ENCODE peak calls at places on chromosomes 7 and 10, in ten cellular contexts. R, W, B, O, I, E, F, Z, S and H are unnamed samples.

GRCh38 chr7:1403844-1404404 is 55.3 kb downstream of the MICALL2 start:
- DNase-seq in R (no peak), W (no peak), B (no peak), O (peak), I (no peak), E (no peak), F (peak), Z (no peak), S (no peak), H (no peak)

GRCh38 chr10:31778627-31779026 is 150.0 kb downstream of the ARHGAP12 start:
- DNase-seq in R (no peak), W (no peak), B (no peak), O (no peak), I (no peak), E (no peak), F (no peak), Z (no peak), S (no peak), H (no peak)

GRCh38 chr10:95560288-95561199 is 627 bp downstream of the SORBS1 start:
- DNase-seq in R (no peak), W (peak), B (peak), O (peak), I (no peak), E (peak), F (peak), Z (peak), S (peak), H (peak)

GRCh38 chr10:3636356-3637181 is 148.4 kb downstream of the KLF6 start:
- DNase-seq in R (no peak), W (no peak), B (no peak), O (peak), I (peak), E (no peak), F (no peak), Z (no peak), S (no peak), H (no peak)

GRCh38 chr10:86960003-86960862 is 1.8 kb downstream of the SNCG start:
- DNase-seq in R (no peak), W (no peak), B (no peak), O (no peak), I (peak), E (no peak), F (peak), Z (peak), S (peak), H (no peak)

GRCh38 chr10:88986549-88987242 is 3.9 kb upstream of the FAS start:
- DNase-seq in R (no peak), W (peak), B (no peak), O (no peak), I (no peak), E (peak), F (peak), Z (no peak), S (no peak), H (peak)

GRCh38 chr7:4045975-4046374 is 636.1 kb upstream of the FOXK1 start:
- DNase-seq in R (no peak), W (no peak), B (no peak), O (no peak), I (no peak), E (no peak), F (no peak), Z (no peak), S (no peak), H (no peak)

GRCh38 chr7:140062528-140063299 is at the start of gene PARP12:
- DNase-seq in R (peak), W (peak), B (peak), O (peak), I (peak), E (peak), F (peak), Z (peak), S (peak), H (peak)

GRCh38 chr10:102230861-102231356 is 4.8 kb downstream of the ELOVL3 start:
- DNase-seq in R (no peak), W (no peak), B (no peak), O (no peak), I (no peak), E (peak), F (peak), Z (peak), S (peak), H (no peak)

GRCh38 chr7:106462365-106462859 is 177.6 kb upstream of the NAMPT start:
- DNase-seq in R (no peak), W (no peak), B (no peak), O (no peak), I (peak), E (no peak), F (peak), Z (no peak), S (no peak), H (no peak)

GRCh38 chr10:5564537-5565204 is 39.9 kb downstream of the CALML3 start:
- DNase-seq in R (no peak), W (no peak), B (no peak), O (no peak), I (no peak), E (no peak), F (no peak), Z (no peak), S (peak), H (no peak)

GRCh38 chr10:70513848-70514309 is 35.3 kb downstream of the PALD1 start:
- DNase-seq in R (no peak), W (no peak), B (no peak), O (no peak), I (no peak), E (no peak), F (no peak), Z (no peak), S (peak), H (no peak)

GRCh38 chr10:112782176-112782907 is 167.7 kb upstream of the TCF7L2 start:
- DNase-seq in R (peak), W (no peak), B (peak), O (no peak), I (no peak), E (peak), F (peak), Z (peak), S (peak), H (no peak)

GRCh38 chr10:114350751-114351150 is 53.6 kb downstream of the AFAP1L2 start:
- DNase-seq in R (no peak), W (no peak), B (no peak), O (no peak), I (no peak), E (no peak), F (no peak), Z (no peak), S (no peak), H (no peak)

GRCh38 chr7:18294408-18294807 is 201.1 kb upstream of the HDAC9 start:
- DNase-seq in R (no peak), W (no peak), B (no peak), O (no peak), I (no peak), E (no peak), F (no peak), Z (no peak), S (no peak), H (no peak)

GRCh38 chr10:133388973-133389818 is 4.8 kb upstream of the MTG1 start:
- DNase-seq in R (no peak), W (no peak), B (peak), O (no peak), I (no peak), E (peak), F (no peak), Z (no peak), S (peak), H (no peak)

GRCh38 chr7:29975564-29975963 is 14.0 kb downstream of the SCRN1 start:
- DNase-seq in R (no peak), W (no peak), B (no peak), O (no peak), I (no peak), E (no peak), F (no peak), Z (no peak), S (no peak), H (no peak)

GRCh38 chr7:81776159-81776558 is 6.3 kb upstream of the HGF start:
- DNase-seq in R (no peak), W (no peak), B (no peak), O (peak), I (no peak), E (no peak), F (no peak), Z (no peak), S (no peak), H (no peak)

GRCh38 chr10:28429573-28430216 is 103.2 kb upstream of the WAC start:
- DNase-seq in R (no peak), W (no peak), B (no peak), O (no peak), I (no peak), E (no peak), F (no peak), Z (no peak), S (no peak), H (no peak)

GRCh38 chr10:28434063-28434462 is 98.9 kb upstream of the WAC start:
- DNase-seq in R (no peak), W (no peak), B (no peak), O (no peak), I (no peak), E (no peak), F (no peak), Z (no peak), S (no peak), H (no peak)

GRCh38 chr10:28429045-28429444 is 103.9 kb upstream of the WAC start:
- DNase-seq in R (no peak), W (no peak), B (no peak), O (no peak), I (no peak), E (no peak), F (no peak), Z (no peak), S (no peak), H (no peak)

GRCh38 chr10:28431139-28431538 is 101.8 kb upstream of the WAC start:
- DNase-seq in R (no peak), W (no peak), B (no peak), O (no peak), I (no peak), E (no peak), F (peak), Z (no peak), S (no peak), H (no peak)

DNA sequence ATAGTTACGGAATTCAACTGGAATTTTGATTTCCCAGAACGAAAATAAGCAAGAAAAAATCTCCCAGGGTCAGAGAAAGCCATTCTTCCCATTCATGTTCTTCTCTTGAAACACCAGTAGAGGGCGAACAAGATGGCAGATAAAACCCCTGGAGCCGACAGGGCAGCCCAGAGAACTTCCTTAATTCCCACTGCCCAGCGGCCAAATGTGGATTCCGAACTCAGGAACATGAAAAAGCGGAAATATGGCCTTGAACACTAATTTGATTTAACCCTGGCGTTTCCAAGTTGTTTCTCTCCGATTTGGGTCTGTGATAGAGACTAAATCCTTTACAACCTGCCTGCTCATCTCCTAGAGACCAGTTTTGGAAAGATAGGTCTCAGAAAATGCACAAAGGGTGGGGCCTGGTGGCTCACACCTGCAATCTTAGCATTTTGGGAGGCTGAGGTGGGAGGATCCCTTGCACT is 100.7 kb upstream of the WAC start:
- DNase-seq in R (peak), W (peak), B (peak), O (peak), I (peak), E (peak), F (peak), Z (peak), S (peak), H (peak)
- H3K27ac ChIP-seq in R (no peak), W (no peak), B (no peak), O (no peak), I (no peak), E (no peak), F (no peak), Z (no peak), S (no peak), H (no peak)

DNA sequence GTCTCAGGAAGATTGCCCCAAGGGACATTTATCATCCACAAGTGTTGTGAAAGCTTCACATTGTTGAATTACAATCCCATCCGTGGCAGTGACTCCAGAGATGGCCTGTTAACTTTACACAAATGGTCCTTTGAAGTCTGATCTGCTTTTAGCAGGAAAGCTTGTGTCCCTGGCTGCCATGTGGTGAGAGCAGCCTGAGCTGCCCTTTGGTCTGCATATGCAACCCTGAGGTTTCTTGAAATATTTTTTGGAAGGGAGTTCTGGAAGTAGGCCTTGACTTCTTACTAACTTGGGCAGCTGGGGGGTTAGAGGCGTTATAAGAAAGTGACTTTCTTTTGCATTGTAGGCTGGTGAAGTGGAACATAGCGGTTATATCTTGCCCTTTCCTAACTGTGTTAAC is 41.3 kb upstream of the FAM180A start:
- DNase-seq in R (no peak), W (no peak), B (no peak), O (no peak), I (no peak), E (no peak), F (no peak), Z (no peak), S (no peak), H (no peak)
- H3K4me3 ChIP-seq in R (no peak), W (no peak), B (no peak), O (no peak), I (no peak), E (no peak), F (no peak), Z (no peak), S (no peak), H (no peak)

DNA sequence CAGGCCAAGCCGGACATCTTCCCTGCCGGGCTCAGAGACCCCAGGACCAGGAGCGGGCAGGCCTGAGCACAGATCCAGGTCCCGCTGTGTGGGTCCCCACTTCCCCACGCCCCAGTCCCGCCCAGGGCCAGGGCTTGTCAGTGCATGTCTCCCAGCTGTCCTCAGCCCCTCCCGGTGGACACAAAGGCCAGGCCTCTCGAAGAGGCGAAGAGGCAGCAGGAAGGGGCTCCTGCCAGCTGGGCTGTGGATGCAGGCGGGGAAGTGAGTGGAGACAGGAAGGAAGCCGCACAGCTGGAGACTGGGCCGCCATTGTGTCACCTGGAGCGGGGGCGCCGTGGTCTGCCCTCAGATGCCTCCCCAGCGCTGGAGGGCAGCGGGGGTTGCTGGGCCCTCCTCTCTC is 4.8 kb downstream of the GRIFIN start:
- DNase-seq in R (no peak), W (no peak), B (peak), O (no peak), I (no peak), E (no peak), F (no peak), Z (peak), S (no peak), H (no peak)
- TF ChIP-seq CTCF in R (no peak), W (no peak), B (no peak), O (no peak), I (no peak), E (no peak), F (no peak), Z (no peak), S (no peak), H (no peak)

GRCh38 chr10:536371-536925 is 153.0 kb downstream of the DIP2C start:
- DNase-seq in R (no peak), W (no peak), B (peak), O (peak), I (no peak), E (no peak), F (no peak), Z (no peak), S (no peak), H (peak)
- H3K27ac ChIP-seq in R (no peak), W (no peak), B (no peak), O (peak), I (no peak), E (no peak), F (no peak), Z (no peak), S (no peak), H (no peak)

DNA sequence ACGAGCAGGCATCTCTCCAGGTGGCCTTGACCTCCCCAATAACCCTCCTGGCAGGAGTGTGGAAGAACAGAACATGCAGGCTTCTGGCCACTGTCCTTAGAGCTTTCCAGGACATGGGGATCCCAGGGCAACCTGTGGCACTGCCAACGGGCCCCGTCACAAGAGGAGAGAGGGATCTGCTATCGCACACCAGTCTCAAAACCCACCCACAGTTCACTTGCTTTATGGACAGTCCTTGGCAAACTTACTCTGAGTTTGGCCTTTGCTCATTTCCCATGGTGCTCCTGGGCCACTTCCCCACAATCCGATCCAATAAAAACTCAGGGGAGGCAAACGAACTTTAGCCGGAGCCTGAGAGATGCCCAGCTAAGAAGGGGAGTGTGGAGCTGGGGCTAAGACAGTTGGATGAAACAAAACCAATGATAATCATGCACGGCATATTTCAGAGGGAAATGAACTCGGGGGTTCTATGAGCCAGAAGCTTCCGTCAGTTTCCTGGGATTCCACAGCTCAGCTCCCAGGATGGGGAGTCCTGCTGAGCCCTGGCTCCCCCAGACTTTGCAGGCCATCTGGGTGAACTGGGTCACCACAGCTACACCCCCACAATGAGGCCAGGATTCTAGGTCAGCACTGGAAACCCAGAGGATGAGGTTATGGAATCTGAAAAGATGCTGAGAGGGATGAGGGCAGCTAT is 158.4 kb downstream of the NEURL1 start:
- DNase-seq in R (no peak), W (no peak), B (no peak), O (no peak), I (no peak), E (no peak), F (no peak), Z (peak), S (peak), H (no peak)
- H3K4me3 ChIP-seq in R (no peak), W (no peak), B (no peak), O (no peak), I (no peak), E (no peak), F (no peak), Z (no peak), S (no peak), H (no peak)